ENCODE peak calls at places on chromosomes 5 and 9, in seven cellular contexts. One of them, this sample, is unnamed.

GRCh38 chr9:126226991-126227937 is 99.4 kb upstream of the MVB12B start:
- DNase-seq in endothelial cell of umbilical vein: no peak
- DNase-seq in left ventricle myocardium inferior: no peak
- DNase-seq in SK-N-SH: no peak
- DNase-seq in upper lobe of left lung: no peak
- DNase-seq in colonic mucosa: peak; percentile 7
- DNase-seq in heart left ventricle: no peak
- DNase-seq in this sample: no peak

GRCh38 chr5:1762121-1762877 is 37.3 kb downstream of the MRPL36 start:
- DNase-seq in endothelial cell of umbilical vein: no peak
- DNase-seq in left ventricle myocardium inferior: no peak
- DNase-seq in SK-N-SH: no peak
- DNase-seq in upper lobe of left lung: no peak
- DNase-seq in colonic mucosa: no peak
- DNase-seq in heart left ventricle: peak; percentile 5
- DNase-seq in this sample: no peak

GRCh38 chr5:73515232-73515631 is 17.0 kb downstream of the BTF3 start:
- DNase-seq in endothelial cell of umbilical vein: no peak
- DNase-seq in left ventricle myocardium inferior: no peak
- DNase-seq in SK-N-SH: no peak
- DNase-seq in upper lobe of left lung: no peak
- DNase-seq in colonic mucosa: peak; percentile 73
- DNase-seq in heart left ventricle: no peak
- DNase-seq in this sample: no peak

GRCh38 chr5:98443916-98444315 is 329.5 kb upstream of the RGMB start:
- DNase-seq in endothelial cell of umbilical vein: no peak
- DNase-seq in left ventricle myocardium inferior: no peak
- DNase-seq in SK-N-SH: no peak
- DNase-seq in upper lobe of left lung: no peak
- DNase-seq in colonic mucosa: no peak
- DNase-seq in heart left ventricle: no peak
- DNase-seq in this sample: no peak

GRCh38 chr5:158821321-158821720 is 278.4 kb downstream of the EBF1 start:
- DNase-seq in endothelial cell of umbilical vein: no peak
- DNase-seq in left ventricle myocardium inferior: no peak
- DNase-seq in SK-N-SH: no peak
- DNase-seq in upper lobe of left lung: no peak
- DNase-seq in colonic mucosa: no peak
- DNase-seq in heart left ventricle: no peak
- DNase-seq in this sample: no peak

GRCh38 chr5:139711067-139711851 is 63.1 kb downstream of the CXXC5 start:
- DNase-seq in endothelial cell of umbilical vein: no peak
- DNase-seq in left ventricle myocardium inferior: peak; percentile 30
- DNase-seq in SK-N-SH: peak; percentile 82
- DNase-seq in upper lobe of left lung: peak; percentile 93
- DNase-seq in colonic mucosa: peak; percentile 39
- DNase-seq in heart left ventricle: no peak
- DNase-seq in this sample: peak; percentile 70

GRCh38 chr5:64074533-64074932 is 91.1 kb upstream of the RNF180 start:
- DNase-seq in endothelial cell of umbilical vein: peak; percentile 46
- DNase-seq in left ventricle myocardium inferior: no peak
- DNase-seq in SK-N-SH: peak; percentile 43
- DNase-seq in upper lobe of left lung: no peak
- DNase-seq in colonic mucosa: no peak
- DNase-seq in heart left ventricle: no peak
- DNase-seq in this sample: no peak

GRCh38 chr9:86941196-86941595 is 6.1 kb downstream of the GAS1 start:
- DNase-seq in endothelial cell of umbilical vein: no peak
- DNase-seq in left ventricle myocardium inferior: no peak
- DNase-seq in SK-N-SH: no peak
- DNase-seq in upper lobe of left lung: no peak
- DNase-seq in colonic mucosa: no peak
- DNase-seq in heart left ventricle: no peak
- DNase-seq in this sample: no peak

GRCh38 chr5:32508806-32509805 is 64.6 kb upstream of the ZFR start:
- DNase-seq in endothelial cell of umbilical vein: no peak
- DNase-seq in left ventricle myocardium inferior: no peak
- DNase-seq in SK-N-SH: no peak
- DNase-seq in upper lobe of left lung: no peak
- DNase-seq in colonic mucosa: no peak
- DNase-seq in heart left ventricle: no peak
- DNase-seq in this sample: no peak

GRCh38 chr5:114839360-114839759 is 330.3 kb downstream of the TRIM36 start:
- DNase-seq in endothelial cell of umbilical vein: no peak
- DNase-seq in left ventricle myocardium inferior: no peak
- DNase-seq in SK-N-SH: no peak
- DNase-seq in upper lobe of left lung: no peak
- DNase-seq in colonic mucosa: no peak
- DNase-seq in heart left ventricle: no peak
- DNase-seq in this sample: no peak

GRCh38 chr9:69499401-69499800 is 172.8 kb downstream of the APBA1 start:
- DNase-seq in endothelial cell of umbilical vein: no peak
- DNase-seq in left ventricle myocardium inferior: no peak
- DNase-seq in SK-N-SH: no peak
- DNase-seq in upper lobe of left lung: no peak
- DNase-seq in colonic mucosa: no peak
- DNase-seq in heart left ventricle: no peak
- DNase-seq in this sample: no peak

GRCh38 chr5:128536229-128536860 is 1.7 kb downstream of the FBN2 start:
- DNase-seq in endothelial cell of umbilical vein: peak; percentile 14
- DNase-seq in left ventricle myocardium inferior: peak; percentile 14
- DNase-seq in SK-N-SH: no peak
- DNase-seq in upper lobe of left lung: peak; percentile 38
- DNase-seq in colonic mucosa: no peak
- DNase-seq in heart left ventricle: no peak
- DNase-seq in this sample: no peak

GRCh38 chr9:133560311-133560710 is 25.8 kb downstream of the ADAMTSL2 start:
- DNase-seq in endothelial cell of umbilical vein: no peak
- DNase-seq in left ventricle myocardium inferior: peak; percentile 54
- DNase-seq in SK-N-SH: no peak
- DNase-seq in upper lobe of left lung: peak; percentile 62
- DNase-seq in colonic mucosa: no peak
- DNase-seq in heart left ventricle: peak; percentile 63
- DNase-seq in this sample: no peak

GRCh38 chr9:133562611-133563285 is 28.2 kb downstream of the ADAMTSL2 start:
- DNase-seq in endothelial cell of umbilical vein: no peak
- DNase-seq in left ventricle myocardium inferior: no peak
- DNase-seq in SK-N-SH: no peak
- DNase-seq in upper lobe of left lung: peak; percentile 81
- DNase-seq in colonic mucosa: no peak
- DNase-seq in heart left ventricle: no peak
- DNase-seq in this sample: no peak

GRCh38 chr9:133561976-133562554 is 27.6 kb downstream of the ADAMTSL2 start:
- DNase-seq in endothelial cell of umbilical vein: no peak
- DNase-seq in left ventricle myocardium inferior: no peak
- DNase-seq in SK-N-SH: no peak
- DNase-seq in upper lobe of left lung: peak; percentile 63
- DNase-seq in colonic mucosa: no peak
- DNase-seq in heart left ventricle: no peak
- DNase-seq in this sample: no peak

GRCh38 chr9:133558191-133559126 is 24.0 kb downstream of the ADAMTSL2 start:
- DNase-seq in endothelial cell of umbilical vein: peak; percentile 26
- DNase-seq in left ventricle myocardium inferior: peak; percentile 56
- DNase-seq in SK-N-SH: peak; percentile 91
- DNase-seq in upper lobe of left lung: peak; percentile 66
- DNase-seq in colonic mucosa: no peak
- DNase-seq in heart left ventricle: peak; percentile 74
- DNase-seq in this sample: peak; percentile 77

DNA sequence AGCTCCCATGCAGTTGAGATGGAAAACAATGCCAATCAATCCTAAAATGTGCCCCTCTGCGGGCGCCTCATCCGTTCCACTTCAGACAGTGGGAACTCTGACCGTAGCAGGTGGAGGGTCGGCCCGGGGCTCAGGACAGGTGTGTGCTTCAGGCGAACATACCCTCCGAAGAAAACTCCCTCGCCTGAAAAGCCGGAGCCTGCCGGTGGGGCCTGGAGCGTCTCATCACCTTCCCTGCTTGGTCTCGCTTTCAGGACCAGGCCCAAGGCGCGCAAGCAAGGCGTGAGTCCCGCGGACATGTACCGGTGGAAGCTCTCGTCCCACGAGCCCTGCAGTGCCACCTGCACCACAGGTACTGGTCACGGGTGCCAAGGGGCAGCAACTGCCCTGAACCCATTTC is 26.4 kb downstream of the ADAMTSL2 start:
- DNase-seq in endothelial cell of umbilical vein: no peak
- DNase-seq in left ventricle myocardium inferior: no peak
- DNase-seq in SK-N-SH: no peak
- DNase-seq in upper lobe of left lung: peak; percentile 77
- DNase-seq in colonic mucosa: no peak
- DNase-seq in heart left ventricle: no peak
- DNase-seq in this sample: no peak
- H3K4me1 ChIP-seq in endothelial cell of umbilical vein: peaks cover 14% of the 10 kb centered on the region
- H3K4me1 ChIP-seq in left ventricle myocardium inferior: peaks cover 59% of the 10 kb centered on the region
- H3K4me1 ChIP-seq in SK-N-SH: peaks cover 64% of the 10 kb centered on the region
- H3K4me1 ChIP-seq in upper lobe of left lung: peaks cover 29% of the 10 kb centered on the region
- H3K4me1 ChIP-seq in colonic mucosa: peaks cover 6% of the 10 kb centered on the region
- H3K4me1 ChIP-seq in heart left ventricle: peaks cover 38% of the 10 kb centered on the region
- H3K4me1 ChIP-seq in this sample: peaks cover 52% of the 10 kb centered on the region

DNA sequence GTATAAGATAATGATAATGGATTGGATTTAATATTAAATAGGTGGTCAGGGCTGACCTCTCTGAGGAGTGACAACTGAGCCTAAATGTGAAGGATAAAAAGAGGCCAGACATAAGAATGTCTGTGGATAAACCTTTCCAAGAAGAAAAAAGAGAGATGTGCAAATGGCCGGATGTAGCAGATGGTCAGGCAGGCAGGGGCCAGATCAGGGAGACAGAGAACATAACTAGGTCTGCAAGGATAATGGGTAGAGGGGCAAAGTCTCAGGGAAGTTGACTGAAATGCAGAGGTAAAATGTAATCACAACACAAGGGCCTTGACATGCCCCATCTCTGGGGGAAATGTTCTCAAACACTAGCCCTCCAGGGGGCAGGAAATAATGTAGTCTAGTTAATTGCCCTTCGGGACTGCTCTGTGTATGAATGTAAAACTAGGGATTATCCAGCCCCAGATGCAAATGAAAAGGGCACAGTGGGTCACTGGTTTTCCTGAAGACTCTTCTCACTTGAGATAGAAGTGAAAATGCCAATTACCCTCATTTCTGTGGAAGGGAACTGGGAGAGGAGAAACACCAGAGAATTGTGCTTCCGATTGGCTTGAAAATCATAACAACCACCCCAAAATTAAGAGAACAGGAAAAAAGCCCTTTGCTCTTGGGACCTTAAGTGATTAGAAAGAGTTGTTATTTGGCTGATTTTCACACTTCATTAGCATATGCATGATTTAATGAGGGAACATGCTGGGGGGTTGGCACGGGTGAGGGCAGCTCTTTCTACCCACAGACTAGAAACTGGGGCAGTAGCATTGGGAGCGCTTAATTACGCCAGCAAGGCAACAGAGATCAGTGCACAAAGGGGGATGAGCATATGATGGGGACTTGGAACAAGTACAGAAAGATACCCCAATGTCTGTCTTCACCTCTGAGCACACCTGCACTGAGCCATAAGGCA is 88.6 kb downstream of the PPP2R2B start:
- DNase-seq in endothelial cell of umbilical vein: no peak
- DNase-seq in left ventricle myocardium inferior: no peak
- DNase-seq in SK-N-SH: no peak
- DNase-seq in upper lobe of left lung: no peak
- DNase-seq in colonic mucosa: no peak
- DNase-seq in heart left ventricle: no peak
- DNase-seq in this sample: no peak
- H3K4me3 ChIP-seq in endothelial cell of umbilical vein: no peak overlapping the region
- H3K4me3 ChIP-seq in left ventricle myocardium inferior: no peak overlapping the region
- H3K4me3 ChIP-seq in SK-N-SH: no peak overlapping the region
- H3K4me3 ChIP-seq in upper lobe of left lung: no peak overlapping the region
- H3K4me3 ChIP-seq in colonic mucosa: no peak overlapping the region
- H3K4me3 ChIP-seq in heart left ventricle: no peak overlapping the region
- H3K4me3 ChIP-seq in this sample: no peak overlapping the region

GRCh38 chr9:91897201-91897600 is 52.8 kb downstream of the ROR2 start:
- DNase-seq in endothelial cell of umbilical vein: no peak
- DNase-seq in left ventricle myocardium inferior: no peak
- DNase-seq in SK-N-SH: no peak
- DNase-seq in upper lobe of left lung: no peak
- DNase-seq in colonic mucosa: no peak
- DNase-seq in heart left ventricle: no peak
- DNase-seq in this sample: no peak

GRCh38 chr9:91896096-91896495 is 53.9 kb downstream of the ROR2 start:
- DNase-seq in endothelial cell of umbilical vein: no peak
- DNase-seq in left ventricle myocardium inferior: no peak
- DNase-seq in SK-N-SH: peak; percentile 66
- DNase-seq in upper lobe of left lung: no peak
- DNase-seq in colonic mucosa: no peak
- DNase-seq in heart left ventricle: no peak
- DNase-seq in this sample: peak; percentile 63

GRCh38 chr9:91891915-91892314 is 58.1 kb downstream of the ROR2 start:
- DNase-seq in endothelial cell of umbilical vein: no peak
- DNase-seq in left ventricle myocardium inferior: no peak
- DNase-seq in SK-N-SH: no peak
- DNase-seq in upper lobe of left lung: no peak
- DNase-seq in colonic mucosa: no peak
- DNase-seq in heart left ventricle: no peak
- DNase-seq in this sample: no peak

GRCh38 chr9:91896513-91897121 is 53.4 kb downstream of the ROR2 start:
- DNase-seq in endothelial cell of umbilical vein: no peak
- DNase-seq in left ventricle myocardium inferior: peak; percentile 27
- DNase-seq in SK-N-SH: peak; percentile 84
- DNase-seq in upper lobe of left lung: peak; percentile 32
- DNase-seq in colonic mucosa: no peak
- DNase-seq in heart left ventricle: peak; percentile 42
- DNase-seq in this sample: peak; percentile 91

GRCh38 chr9:91894023-91894422 is 56.0 kb downstream of the ROR2 start:
- DNase-seq in endothelial cell of umbilical vein: no peak
- DNase-seq in left ventricle myocardium inferior: no peak
- DNase-seq in SK-N-SH: no peak
- DNase-seq in upper lobe of left lung: no peak
- DNase-seq in colonic mucosa: no peak
- DNase-seq in heart left ventricle: no peak
- DNase-seq in this sample: no peak
- TF ChIP-seq CTCF in endothelial cell of umbilical vein: no peak
- TF ChIP-seq CTCF in left ventricle myocardium inferior: no peak
- TF ChIP-seq CTCF in SK-N-SH: no peak
- TF ChIP-seq CTCF in upper lobe of left lung: no peak
- TF ChIP-seq CTCF in colonic mucosa: no peak
- TF ChIP-seq CTCF in heart left ventricle: no peak
- TF ChIP-seq CTCF in this sample: no peak

GRCh38 chr9:93093081-93093448 is 3.0 kb upstream of the CARD19 start:
- DNase-seq in endothelial cell of umbilical vein: no peak
- DNase-seq in left ventricle myocardium inferior: no peak
- DNase-seq in SK-N-SH: no peak
- DNase-seq in upper lobe of left lung: no peak
- DNase-seq in colonic mucosa: no peak
- DNase-seq in heart left ventricle: no peak
- DNase-seq in this sample: no peak

GRCh38 chr9:93095205-93096130 is 549 bp upstream of the CARD19 start:
- DNase-seq in endothelial cell of umbilical vein: peak; percentile 99
- DNase-seq in left ventricle myocardium inferior: peak; percentile 100
- DNase-seq in SK-N-SH: peak; percentile 99
- DNase-seq in upper lobe of left lung: peak; percentile 100
- DNase-seq in colonic mucosa: peak; percentile 100
- DNase-seq in heart left ventricle: peak; percentile 100
- DNase-seq in this sample: peak; percentile 100

GRCh38 chr9:93093449-93094293 is 2.3 kb upstream of the CARD19 start:
- DNase-seq in endothelial cell of umbilical vein: no peak
- DNase-seq in left ventricle myocardium inferior: no peak
- DNase-seq in SK-N-SH: no peak
- DNase-seq in upper lobe of left lung: no peak
- DNase-seq in colonic mucosa: peak; percentile 40
- DNase-seq in heart left ventricle: no peak
- DNase-seq in this sample: no peak

GRCh38 chr9:93096131-93096802 is at the start of gene CARD19:
- DNase-seq in endothelial cell of umbilical vein: no peak
- DNase-seq in left ventricle myocardium inferior: peak; percentile 59
- DNase-seq in SK-N-SH: no peak
- DNase-seq in upper lobe of left lung: no peak
- DNase-seq in colonic mucosa: peak; percentile 80
- DNase-seq in heart left ventricle: peak; percentile 55
- DNase-seq in this sample: peak; percentile 39

GRCh38 chr9:93094294-93095204 is 1.5 kb upstream of the CARD19 start:
- DNase-seq in endothelial cell of umbilical vein: peak; percentile 26
- DNase-seq in left ventricle myocardium inferior: peak; percentile 59
- DNase-seq in SK-N-SH: no peak
- DNase-seq in upper lobe of left lung: no peak
- DNase-seq in colonic mucosa: peak; percentile 67
- DNase-seq in heart left ventricle: peak; percentile 67
- DNase-seq in this sample: no peak
- H3K4me1 ChIP-seq in endothelial cell of umbilical vein: peaks cover 34% of the 10 kb centered on the region
- H3K4me1 ChIP-seq in left ventricle myocardium inferior: peaks cover 64% of the 10 kb centered on the region
- H3K4me1 ChIP-seq in SK-N-SH: peaks cover 38% of the 10 kb centered on the region
- H3K4me1 ChIP-seq in upper lobe of left lung: peaks cover 55% of the 10 kb centered on the region
- H3K4me1 ChIP-seq in colonic mucosa: peaks cover 12% of the 10 kb centered on the region
- H3K4me1 ChIP-seq in heart left ventricle: peaks cover 39% of the 10 kb centered on the region
- H3K4me1 ChIP-seq in this sample: peaks cover 3% of the 10 kb centered on the region

This sample was measured in BE2C.